ENCODE peak calls at places on chromosome 2, in eight cellular contexts. One of them, this sample, is unnamed.

GRCh38 chr2:152054593-152054992 is 44.3 kb downstream of the CACNB4 start:
- DNase-seq in uterus: no peak
- DNase-seq in A549: no peak
- DNase-seq in upper lobe of left lung: no peak
- DNase-seq in stomach: no peak
- DNase-seq in heart left ventricle: no peak
- DNase-seq in testis: no peak
- DNase-seq in esophagus muscularis mucosa: no peak
- DNase-seq in this sample: no peak

GRCh38 chr2:181458881-181459280 is 1.7 kb downstream of the ITGA4 start:
- DNase-seq in uterus: no peak
- DNase-seq in A549: no peak
- DNase-seq in upper lobe of left lung: no peak
- DNase-seq in stomach: no peak
- DNase-seq in heart left ventricle: no peak
- DNase-seq in testis: no peak
- DNase-seq in esophagus muscularis mucosa: no peak
- DNase-seq in this sample: no peak

GRCh38 chr2:118047273-118047898 is 33.5 kb upstream of the CCDC93 start:
- DNase-seq in uterus: no peak
- DNase-seq in A549: peak; percentile 9
- DNase-seq in upper lobe of left lung: no peak
- DNase-seq in stomach: no peak
- DNase-seq in heart left ventricle: no peak
- DNase-seq in testis: no peak
- DNase-seq in esophagus muscularis mucosa: no peak
- DNase-seq in this sample: no peak

GRCh38 chr2:178796079-178796677 is 11.0 kb downstream of the TTN start:
- DNase-seq in uterus: no peak
- DNase-seq in A549: peak; percentile 33
- DNase-seq in upper lobe of left lung: no peak
- DNase-seq in stomach: no peak
- DNase-seq in heart left ventricle: no peak
- DNase-seq in testis: no peak
- DNase-seq in esophagus muscularis mucosa: no peak
- DNase-seq in this sample: no peak

GRCh38 chr2:20626698-20627471 is 24.0 kb downstream of the HS1BP3 start:
- DNase-seq in uterus: no peak
- DNase-seq in A549: no peak
- DNase-seq in upper lobe of left lung: peak; percentile 54
- DNase-seq in stomach: no peak
- DNase-seq in heart left ventricle: peak; percentile 34
- DNase-seq in testis: no peak
- DNase-seq in esophagus muscularis mucosa: no peak
- DNase-seq in this sample: peak; percentile 74

GRCh38 chr2:3204031-3204430 is 173.6 kb downstream of the EIPR1 start:
- DNase-seq in uterus: no peak
- DNase-seq in A549: no peak
- DNase-seq in upper lobe of left lung: no peak
- DNase-seq in stomach: no peak
- DNase-seq in heart left ventricle: no peak
- DNase-seq in testis: no peak
- DNase-seq in esophagus muscularis mucosa: no peak
- DNase-seq in this sample: peak; percentile 47

GRCh38 chr2:195563857-195564512 is 93.0 kb upstream of the SLC39A10 start:
- DNase-seq in uterus: no peak
- DNase-seq in A549: peak; percentile 45
- DNase-seq in upper lobe of left lung: no peak
- DNase-seq in stomach: no peak
- DNase-seq in heart left ventricle: no peak
- DNase-seq in testis: no peak
- DNase-seq in esophagus muscularis mucosa: no peak
- DNase-seq in this sample: no peak

GRCh38 chr2:226644342-226644957 is 155.2 kb downstream of the IRS1 start:
- DNase-seq in uterus: no peak
- DNase-seq in A549: no peak
- DNase-seq in upper lobe of left lung: no peak
- DNase-seq in stomach: no peak
- DNase-seq in heart left ventricle: peak; percentile 57
- DNase-seq in testis: no peak
- DNase-seq in esophagus muscularis mucosa: peak; percentile 88
- DNase-seq in this sample: peak; percentile 25

GRCh38 chr2:220904015-220904414 is 668.1 kb downstream of the EPHA4 start:
- DNase-seq in uterus: no peak
- DNase-seq in A549: no peak
- DNase-seq in upper lobe of left lung: no peak
- DNase-seq in stomach: no peak
- DNase-seq in heart left ventricle: no peak
- DNase-seq in testis: no peak
- DNase-seq in esophagus muscularis mucosa: no peak
- DNase-seq in this sample: no peak

GRCh38 chr2:199019898-199020507 is 437.7 kb downstream of the SATB2 start:
- DNase-seq in uterus: no peak
- DNase-seq in A549: peak; percentile 32
- DNase-seq in upper lobe of left lung: no peak
- DNase-seq in stomach: no peak
- DNase-seq in heart left ventricle: no peak
- DNase-seq in testis: peak; percentile 34
- DNase-seq in esophagus muscularis mucosa: no peak
- DNase-seq in this sample: peak; percentile 12

GRCh38 chr2:172021074-172021931 is 21.6 kb downstream of the METAP1D start:
- DNase-seq in uterus: no peak
- DNase-seq in A549: peak; percentile 30
- DNase-seq in upper lobe of left lung: no peak
- DNase-seq in stomach: no peak
- DNase-seq in heart left ventricle: no peak
- DNase-seq in testis: no peak
- DNase-seq in esophagus muscularis mucosa: no peak
- DNase-seq in this sample: no peak

GRCh38 chr2:42840141-42840540 is 47.8 kb upstream of the HAAO start:
- DNase-seq in uterus: peak; percentile 16
- DNase-seq in A549: no peak
- DNase-seq in upper lobe of left lung: no peak
- DNase-seq in stomach: no peak
- DNase-seq in heart left ventricle: no peak
- DNase-seq in testis: peak; percentile 46
- DNase-seq in esophagus muscularis mucosa: no peak
- DNase-seq in this sample: no peak

GRCh38 chr2:205709319-205709718 is 27.0 kb downstream of the NRP2 start:
- DNase-seq in uterus: no peak
- DNase-seq in A549: no peak
- DNase-seq in upper lobe of left lung: no peak
- DNase-seq in stomach: no peak
- DNase-seq in heart left ventricle: no peak
- DNase-seq in testis: no peak
- DNase-seq in esophagus muscularis mucosa: no peak
- DNase-seq in this sample: no peak

GRCh38 chr2:154908312-154908711 is 209.8 kb downstream of the KCNJ3 start:
- DNase-seq in uterus: no peak
- DNase-seq in A549: no peak
- DNase-seq in upper lobe of left lung: no peak
- DNase-seq in stomach: no peak
- DNase-seq in heart left ventricle: no peak
- DNase-seq in testis: no peak
- DNase-seq in esophagus muscularis mucosa: no peak
- DNase-seq in this sample: no peak

GRCh38 chr2:227783404-227784138 is 30.1 kb upstream of the CCL20 start:
- DNase-seq in uterus: no peak
- DNase-seq in A549: no peak
- DNase-seq in upper lobe of left lung: no peak
- DNase-seq in stomach: no peak
- DNase-seq in heart left ventricle: no peak
- DNase-seq in testis: no peak
- DNase-seq in esophagus muscularis mucosa: peak; percentile 90
- DNase-seq in this sample: no peak

GRCh38 chr2:21161122-21161521 is 37.4 kb downstream of the TDRD15 start:
- DNase-seq in uterus: no peak
- DNase-seq in A549: no peak
- DNase-seq in upper lobe of left lung: peak; percentile 28
- DNase-seq in stomach: no peak
- DNase-seq in heart left ventricle: no peak
- DNase-seq in testis: no peak
- DNase-seq in esophagus muscularis mucosa: no peak
- DNase-seq in this sample: no peak

GRCh38 chr2:140122001-140122400 is 1341.8 kb upstream of the NXPH2 start:
- DNase-seq in uterus: no peak
- DNase-seq in A549: no peak
- DNase-seq in upper lobe of left lung: no peak
- DNase-seq in stomach: no peak
- DNase-seq in heart left ventricle: no peak
- DNase-seq in testis: no peak
- DNase-seq in esophagus muscularis mucosa: no peak
- DNase-seq in this sample: no peak

GRCh38 chr2:119544075-119545031 is at the start of gene CFAP221:
- DNase-seq in uterus: peak; percentile 32
- DNase-seq in A549: peak; percentile 79
- DNase-seq in upper lobe of left lung: peak; percentile 97
- DNase-seq in stomach: peak; percentile 84
- DNase-seq in heart left ventricle: peak; percentile 79
- DNase-seq in testis: peak; percentile 93
- DNase-seq in esophagus muscularis mucosa: peak; percentile 89
- DNase-seq in this sample: peak; percentile 87

GRCh38 chr2:27303093-27304025 is 4.9 kb downstream of the UCN start:
- DNase-seq in uterus: peak; percentile 51
- DNase-seq in A549: peak; percentile 80
- DNase-seq in upper lobe of left lung: no peak
- DNase-seq in stomach: peak; percentile 43
- DNase-seq in heart left ventricle: peak; percentile 68
- DNase-seq in testis: peak; percentile 69
- DNase-seq in esophagus muscularis mucosa: no peak
- DNase-seq in this sample: peak; percentile 52

GRCh38 chr2:239273280-239274234 is 127.3 kb downstream of the HDAC4 start:
- DNase-seq in uterus: peak; percentile 13
- DNase-seq in A549: no peak
- DNase-seq in upper lobe of left lung: peak; percentile 78
- DNase-seq in stomach: peak; percentile 26
- DNase-seq in heart left ventricle: peak; percentile 34
- DNase-seq in testis: peak; percentile 12
- DNase-seq in esophagus muscularis mucosa: no peak
- DNase-seq in this sample: no peak

GRCh38 chr2:60621688-60622429 is 68.4 kb upstream of the BCL11A start:
- DNase-seq in uterus: no peak
- DNase-seq in A549: no peak
- DNase-seq in upper lobe of left lung: no peak
- DNase-seq in stomach: no peak
- DNase-seq in heart left ventricle: no peak
- DNase-seq in testis: no peak
- DNase-seq in esophagus muscularis mucosa: no peak
- DNase-seq in this sample: no peak

GRCh38 chr2:237864940-237865622 is 5.7 kb downstream of the RAMP1 start:
- DNase-seq in uterus: peak; percentile 96
- DNase-seq in A549: no peak
- DNase-seq in upper lobe of left lung: no peak
- DNase-seq in stomach: no peak
- DNase-seq in heart left ventricle: peak; percentile 68
- DNase-seq in testis: no peak
- DNase-seq in esophagus muscularis mucosa: peak; percentile 92
- DNase-seq in this sample: no peak

GRCh38 chr2:203774760-203775159 is 68.3 kb downstream of the CD28 start:
- DNase-seq in uterus: no peak
- DNase-seq in A549: no peak
- DNase-seq in upper lobe of left lung: no peak
- DNase-seq in stomach: no peak
- DNase-seq in heart left ventricle: no peak
- DNase-seq in testis: no peak
- DNase-seq in esophagus muscularis mucosa: no peak
- DNase-seq in this sample: no peak

GRCh38 chr2:238476258-238476657 is 49.5 kb downstream of the ASB1 start:
- DNase-seq in uterus: no peak
- DNase-seq in A549: no peak
- DNase-seq in upper lobe of left lung: peak; percentile 26
- DNase-seq in stomach: no peak
- DNase-seq in heart left ventricle: no peak
- DNase-seq in testis: no peak
- DNase-seq in esophagus muscularis mucosa: no peak
- DNase-seq in this sample: no peak

GRCh38 chr2:240322231-240322955 is 113.1 kb upstream of the GPC1 start:
- DNase-seq in uterus: no peak
- DNase-seq in A549: no peak
- DNase-seq in upper lobe of left lung: no peak
- DNase-seq in stomach: no peak
- DNase-seq in heart left ventricle: no peak
- DNase-seq in testis: no peak
- DNase-seq in esophagus muscularis mucosa: no peak
- DNase-seq in this sample: peak; percentile 90

GRCh38 chr2:210548878-210549384 is 7.5 kb upstream of the CPS1 start:
- DNase-seq in uterus: no peak
- DNase-seq in A549: peak; percentile 89
- DNase-seq in upper lobe of left lung: no peak
- DNase-seq in stomach: no peak
- DNase-seq in heart left ventricle: no peak
- DNase-seq in testis: no peak
- DNase-seq in esophagus muscularis mucosa: no peak
- DNase-seq in this sample: no peak
- TF ChIP-seq POLR2A in uterus: no peak
- TF ChIP-seq POLR2A in A549: no peak
- TF ChIP-seq POLR2A in upper lobe of left lung: no peak
- TF ChIP-seq POLR2A in stomach: no peak
- TF ChIP-seq POLR2A in heart left ventricle: no peak
- TF ChIP-seq POLR2A in testis: no peak
- TF ChIP-seq POLR2A in esophagus muscularis mucosa: no peak
- TF ChIP-seq POLR2A in this sample: no peak

GRCh38 chr2:191950132-191950885 is 103.4 kb upstream of the CAVIN2 start:
- DNase-seq in uterus: no peak
- DNase-seq in A549: peak; percentile 61
- DNase-seq in upper lobe of left lung: no peak
- DNase-seq in stomach: no peak
- DNase-seq in heart left ventricle: no peak
- DNase-seq in testis: no peak
- DNase-seq in esophagus muscularis mucosa: no peak
- DNase-seq in this sample: no peak
- TF ChIP-seq CTCF in uterus: no peak
- TF ChIP-seq CTCF in A549: no peak
- TF ChIP-seq CTCF in upper lobe of left lung: no peak
- TF ChIP-seq CTCF in stomach: no peak
- TF ChIP-seq CTCF in heart left ventricle: no peak
- TF ChIP-seq CTCF in testis: no peak
- TF ChIP-seq CTCF in esophagus muscularis mucosa: no peak
- TF ChIP-seq CTCF in this sample: no peak

DNA sequence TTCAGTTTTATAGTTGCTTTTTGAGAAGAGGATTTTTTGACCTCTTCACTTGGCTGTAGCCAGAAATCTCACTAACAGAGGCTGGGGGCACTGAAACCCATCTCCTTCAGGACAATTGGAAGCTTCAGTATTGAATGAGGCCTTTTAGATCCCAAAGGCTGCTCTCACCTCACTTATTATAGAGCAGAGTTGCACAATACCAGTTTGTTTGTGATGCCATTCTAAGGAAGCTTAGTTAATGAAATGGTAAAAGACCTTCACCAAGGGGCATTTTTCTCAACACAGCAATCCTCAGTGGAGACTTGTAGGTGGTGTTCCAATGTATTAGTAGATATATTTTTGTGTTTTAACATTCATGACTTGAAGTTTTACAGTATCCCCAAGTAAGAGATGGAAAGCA is 71.0 kb upstream of the RFX8 start:
- DNase-seq in uterus: no peak
- DNase-seq in A549: no peak
- DNase-seq in upper lobe of left lung: no peak
- DNase-seq in stomach: no peak
- DNase-seq in heart left ventricle: no peak
- DNase-seq in testis: no peak
- DNase-seq in esophagus muscularis mucosa: no peak
- DNase-seq in this sample: no peak
- H3K4me1 ChIP-seq in uterus: no peaks in the 10 kb centered on the region
- H3K4me1 ChIP-seq in A549: peaks cover 13% of the 10 kb centered on the region
- H3K4me1 ChIP-seq in upper lobe of left lung: no peaks in the 10 kb centered on the region
- H3K4me1 ChIP-seq in stomach: no peaks in the 10 kb centered on the region
- H3K4me1 ChIP-seq in heart left ventricle: no peaks in the 10 kb centered on the region
- H3K4me1 ChIP-seq in testis: no peaks in the 10 kb centered on the region
- H3K4me1 ChIP-seq in esophagus muscularis mucosa: peaks cover 7% of the 10 kb centered on the region
- H3K4me1 ChIP-seq in this sample: no peaks in the 10 kb centered on the region

GRCh38 chr2:134918518-134919359 is at the start of gene CCNT2:
- DNase-seq in uterus: peak; percentile 98
- DNase-seq in A549: peak; percentile 99
- DNase-seq in upper lobe of left lung: peak; percentile 100
- DNase-seq in stomach: peak; percentile 99
- DNase-seq in heart left ventricle: peak; percentile 100
- DNase-seq in testis: peak; percentile 98
- DNase-seq in esophagus muscularis mucosa: peak; percentile 100
- DNase-seq in this sample: peak; percentile 99
- TF ChIP-seq POLR2A in uterus: peak; percentile 31
- TF ChIP-seq POLR2A in A549: peak; percentile 62
- TF ChIP-seq POLR2A in upper lobe of left lung: no peak
- TF ChIP-seq POLR2A in stomach: no peak
- TF ChIP-seq POLR2A in heart left ventricle: no peak
- TF ChIP-seq POLR2A in testis: no peak
- TF ChIP-seq POLR2A in esophagus muscularis mucosa: no peak
- TF ChIP-seq POLR2A in this sample: no peak